ENCODE peak calls at places on chromosomes 6 and 20, in ten cellular contexts. F, K, N, Z, C, O, Q, Y, S and B are unnamed samples.

GRCh38 chr20:17613328-17614175 is 43.7 kb downstream of the DSTN start:
- DNase-seq in K (no peak), S (no peak), Z (no peak), O (no peak), Y (no peak), N (peak; percentile 26), Q (peak; percentile 83), F (no peak), C (peak; percentile 57), B (peak; percentile 38)

GRCh38 chr20:50305636-50306477 is 115.2 kb downstream of the CEBPB start:
- DNase-seq in K (no peak), F (no peak), Z (no peak), Y (peak; percentile 35), Q (peak; percentile 55), N (no peak), O (no peak), S (no peak), C (no peak), B (peak; percentile 75)

GRCh38 chr20:63542031-63542559 is 4.9 kb upstream of the PTK6 start:
- DNase-seq in K (no peak), S (no peak), Y (no peak), Z (no peak), Q (no peak), O (no peak), C (no peak), F (no peak), N (peak; percentile 81), B (no peak)

GRCh38 chr20:62303327-62304226 is 780 bp downstream of the ADRM1 start:
- DNase-seq in O (no peak), S (no peak), F (no peak), Z (no peak), C (no peak), Q (no peak), Y (peak; percentile 32), N (no peak), K (no peak), B (peak; percentile 47)

GRCh38 chr6:107819976-107820551 is 4.0 kb downstream of the SCML4 start:
- DNase-seq in S (peak; percentile 42), C (no peak), N (no peak), K (no peak), Q (no peak), O (peak; percentile 35), Y (peak; percentile 4), F (no peak), Z (no peak), B (no peak)

GRCh38 chr6:11315743-11316437 is 83.4 kb upstream of the NEDD9 start:
- DNase-seq in C (no peak), F (peak; percentile 93), O (no peak), Z (no peak), K (peak; percentile 1), Y (peak; percentile 85), Q (no peak), N (no peak), S (no peak), B (no peak)

GRCh38 chr20:19986419-19986818 is 30.7 kb upstream of the NAA20 start:
- DNase-seq in K (no peak), F (no peak), O (no peak), C (no peak), Z (no peak), Y (peak; percentile 43), S (no peak), N (no peak), Q (no peak), B (no peak)

GRCh38 chr6:15310680-15311079 is 64.8 kb downstream of the JARID2 start:
- DNase-seq in C (no peak), K (no peak), Q (no peak), S (no peak), Y (no peak), F (no peak), N (no peak), O (no peak), Z (no peak), B (no peak)